ENCODE peak calls at places on chromosomes 1 and 21, in four cellular contexts. One of them, this sample, is unnamed.

GRCh38 chr21:45050786-45051489 is 23.4 kb upstream of the ADARB1 start:
- DNase-seq in ovary: no peak
- DNase-seq in cardiac muscle cell: peak; percentile 89
- DNase-seq in SJCRH30: no peak
- DNase-seq in this sample: peak; percentile 73

GRCh38 chr1:213745451-213745850 is 242.3 kb upstream of the PROX1 start:
- DNase-seq in ovary: no peak
- DNase-seq in cardiac muscle cell: no peak
- DNase-seq in SJCRH30: no peak
- DNase-seq in this sample: no peak

GRCh38 chr1:199223936-199224335 is 585.1 kb downstream of the PTPRC start:
- DNase-seq in ovary: no peak
- DNase-seq in cardiac muscle cell: no peak
- DNase-seq in SJCRH30: no peak
- DNase-seq in this sample: no peak

GRCh38 chr1:164723296-164723731 is 164.3 kb downstream of the PBX1 start:
- DNase-seq in SJCRH30: no peak
- DNase-seq in ovary: no peak
- DNase-seq in cardiac muscle cell: no peak
- DNase-seq in this sample: no peak

GRCh38 chr1:235473808-235474207 is 30.4 kb downstream of the B3GALNT2 start:
- DNase-seq in cardiac muscle cell: no peak
- DNase-seq in ovary: no peak
- DNase-seq in SJCRH30: no peak
- DNase-seq in this sample: no peak

GRCh38 chr1:10122926-10123325 is 87.4 kb upstream of the KIF1B start:
- DNase-seq in cardiac muscle cell: no peak
- DNase-seq in ovary: no peak
- DNase-seq in SJCRH30: no peak
- DNase-seq in this sample: no peak

GRCh38 chr21:25370311-25370744 is 237.0 kb downstream of the MRPL39 start:
- DNase-seq in cardiac muscle cell: peak; percentile 83
- DNase-seq in ovary: no peak
- DNase-seq in SJCRH30: peak; percentile 27
- DNase-seq in this sample: peak; percentile 25

GRCh38 chr21:36103434-36103833 is 31.4 kb upstream of the CBR3 start:
- DNase-seq in ovary: no peak
- DNase-seq in cardiac muscle cell: no peak
- DNase-seq in SJCRH30: no peak
- DNase-seq in this sample: no peak

GRCh38 chr1:198169704-198170103 is 12.9 kb downstream of the NEK7 start:
- DNase-seq in ovary: no peak
- DNase-seq in cardiac muscle cell: no peak
- DNase-seq in SJCRH30: no peak
- DNase-seq in this sample: no peak

GRCh38 chr1:147167361-147167760 is 4.9 kb downstream of the PRKAB2 start:
- DNase-seq in SJCRH30: peak; percentile 18
- DNase-seq in cardiac muscle cell: peak; percentile 92
- DNase-seq in ovary: no peak
- DNase-seq in this sample: peak; percentile 37

GRCh38 chr21:38930838-38931237 is 125.1 kb downstream of the ETS2 start:
- DNase-seq in cardiac muscle cell: peak; percentile 89
- DNase-seq in ovary: no peak
- DNase-seq in SJCRH30: no peak
- DNase-seq in this sample: no peak

GRCh38 chr1:51044199-51044598 is 57.8 kb upstream of the C1orf185 start:
- DNase-seq in ovary: no peak
- DNase-seq in cardiac muscle cell: no peak
- DNase-seq in SJCRH30: peak; percentile 20
- DNase-seq in this sample: no peak
- H3K4me1 ChIP-seq in ovary: no peaks in the 10 kb centered on the region
- H3K4me1 ChIP-seq in cardiac muscle cell: no peaks in the 10 kb centered on the region
- H3K4me1 ChIP-seq in SJCRH30: no peaks in the 10 kb centered on the region
- H3K4me1 ChIP-seq in this sample: no peaks in the 10 kb centered on the region

GRCh38 chr1:196309386-196309785 is 298.9 kb downstream of the KCNT2 start:
- DNase-seq in SJCRH30: peak; percentile 15
- DNase-seq in cardiac muscle cell: peak; percentile 66
- DNase-seq in ovary: no peak
- DNase-seq in this sample: peak; percentile 54
- H3K27ac ChIP-seq in SJCRH30: no peak overlapping the region
- H3K27ac ChIP-seq in cardiac muscle cell: no peak overlapping the region
- H3K27ac ChIP-seq in ovary: no peak overlapping the region
- H3K27ac ChIP-seq in this sample: no peak overlapping the region

DNA sequence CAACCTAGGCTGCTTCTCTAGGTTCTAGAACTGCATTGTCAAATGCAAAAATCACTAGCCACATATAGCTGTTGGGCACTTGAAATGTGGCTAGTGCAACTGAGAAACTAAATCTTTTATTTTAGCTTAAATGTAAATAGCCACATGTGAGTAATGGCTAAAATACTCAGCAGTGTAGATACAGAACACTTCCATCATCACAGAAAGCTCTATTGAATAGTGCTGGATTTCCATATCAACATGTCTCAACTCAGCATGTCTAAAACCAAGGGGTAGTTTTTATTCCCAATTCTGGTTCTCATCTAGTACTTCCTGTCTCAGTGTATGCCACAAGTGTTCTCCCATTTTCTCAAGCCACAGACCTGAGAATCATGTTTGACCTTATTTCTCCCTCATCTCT is 7.5 kb upstream of the TP53BP2 start:
- DNase-seq in ovary: no peak
- DNase-seq in SJCRH30: no peak
- DNase-seq in cardiac muscle cell: no peak
- DNase-seq in this sample: no peak
- H3K27me3 ChIP-seq in ovary: no peaks in the 10 kb centered on the region
- H3K27me3 ChIP-seq in SJCRH30: no peaks in the 10 kb centered on the region
- H3K27me3 ChIP-seq in cardiac muscle cell: no peaks in the 10 kb centered on the region
- H3K27me3 ChIP-seq in this sample: no peaks in the 10 kb centered on the region

GRCh38 chr1:39872698-39873097 is 10.6 kb downstream of the TRIT1 start:
- DNase-seq in cardiac muscle cell: peak; percentile 15
- DNase-seq in ovary: no peak
- DNase-seq in SJCRH30: no peak
- DNase-seq in this sample: no peak
- H3K4me1 ChIP-seq in cardiac muscle cell: no peaks in the 10 kb centered on the region
- H3K4me1 ChIP-seq in ovary: peaks cover 1% of the 10 kb centered on the region
- H3K4me1 ChIP-seq in SJCRH30: no peaks in the 10 kb centered on the region
- H3K4me1 ChIP-seq in this sample: peaks cover 4% of the 10 kb centered on the region

DNA sequence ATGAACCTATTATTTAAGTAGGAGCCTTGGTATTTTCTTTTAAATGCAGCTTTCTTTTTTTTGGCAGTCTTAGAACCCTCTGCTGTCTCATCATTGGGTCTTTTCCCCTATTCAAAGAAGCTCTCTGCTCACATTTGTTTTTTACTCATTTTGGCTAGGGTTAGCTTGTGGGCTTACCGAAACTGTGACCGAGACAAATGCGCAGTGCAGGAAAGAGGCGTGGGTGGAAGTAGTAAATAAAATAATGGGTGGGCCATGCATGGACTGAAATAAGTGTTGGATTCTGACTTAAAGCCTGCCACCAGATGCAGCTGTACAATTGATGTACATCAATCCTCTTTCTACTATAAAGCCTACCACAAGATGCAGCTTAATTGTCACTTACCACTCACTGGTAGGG is 14.7 kb downstream of the XPR1 start:
- DNase-seq in cardiac muscle cell: no peak
- DNase-seq in SJCRH30: no peak
- DNase-seq in ovary: no peak
- DNase-seq in this sample: peak; percentile 51
- H3K27ac ChIP-seq in cardiac muscle cell: no peak overlapping the region
- H3K27ac ChIP-seq in SJCRH30: no peak overlapping the region
- H3K27ac ChIP-seq in ovary: no peak overlapping the region
- H3K27ac ChIP-seq in this sample: no peak overlapping the region

GRCh38 chr1:154743536-154744036 is 126.5 kb downstream of the KCNN3 start:
- DNase-seq in SJCRH30: no peak
- DNase-seq in ovary: no peak
- DNase-seq in cardiac muscle cell: no peak
- DNase-seq in this sample: no peak
- H3K27me3 ChIP-seq in SJCRH30: no peaks in the 10 kb centered on the region
- H3K27me3 ChIP-seq in ovary: no peaks in the 10 kb centered on the region
- H3K27me3 ChIP-seq in cardiac muscle cell: no peaks in the 10 kb centered on the region
- H3K27me3 ChIP-seq in this sample: no peaks in the 10 kb centered on the region

DNA sequence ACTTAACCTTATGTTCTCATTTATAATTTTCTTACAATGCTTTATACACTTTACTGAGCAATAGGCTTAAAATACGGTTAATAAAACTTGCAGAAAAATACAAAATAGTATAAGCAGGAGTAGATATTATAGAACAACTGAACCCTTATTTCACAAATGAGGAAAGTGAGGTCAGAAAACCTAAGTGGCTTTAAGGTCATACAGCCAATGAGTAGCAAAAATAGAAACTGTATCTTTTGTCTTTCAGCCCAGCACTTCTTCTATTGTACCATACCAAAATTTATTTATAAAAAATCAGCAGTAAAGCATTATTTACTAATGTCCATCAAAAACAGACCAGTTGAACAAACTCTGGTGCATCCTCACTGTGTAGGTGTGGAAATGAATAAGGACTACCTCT is 11.6 kb downstream of the FBXO42 start:
- DNase-seq in cardiac muscle cell: no peak
- DNase-seq in ovary: no peak
- DNase-seq in SJCRH30: no peak
- DNase-seq in this sample: no peak
- H3K4me1 ChIP-seq in cardiac muscle cell: peaks cover 5% of the 10 kb centered on the region
- H3K4me1 ChIP-seq in ovary: no peaks in the 10 kb centered on the region
- H3K4me1 ChIP-seq in SJCRH30: no peaks in the 10 kb centered on the region
- H3K4me1 ChIP-seq in this sample: no peaks in the 10 kb centered on the region

GRCh38 chr1:51673279-51673678 is 56.4 kb downstream of the OSBPL9 start:
- DNase-seq in cardiac muscle cell: no peak
- DNase-seq in ovary: no peak
- DNase-seq in SJCRH30: no peak
- DNase-seq in this sample: no peak
- H3K27ac ChIP-seq in cardiac muscle cell: no peak overlapping the region
- H3K27ac ChIP-seq in ovary: no peak overlapping the region
- H3K27ac ChIP-seq in SJCRH30: no peak overlapping the region
- H3K27ac ChIP-seq in this sample: no peak overlapping the region

DNA sequence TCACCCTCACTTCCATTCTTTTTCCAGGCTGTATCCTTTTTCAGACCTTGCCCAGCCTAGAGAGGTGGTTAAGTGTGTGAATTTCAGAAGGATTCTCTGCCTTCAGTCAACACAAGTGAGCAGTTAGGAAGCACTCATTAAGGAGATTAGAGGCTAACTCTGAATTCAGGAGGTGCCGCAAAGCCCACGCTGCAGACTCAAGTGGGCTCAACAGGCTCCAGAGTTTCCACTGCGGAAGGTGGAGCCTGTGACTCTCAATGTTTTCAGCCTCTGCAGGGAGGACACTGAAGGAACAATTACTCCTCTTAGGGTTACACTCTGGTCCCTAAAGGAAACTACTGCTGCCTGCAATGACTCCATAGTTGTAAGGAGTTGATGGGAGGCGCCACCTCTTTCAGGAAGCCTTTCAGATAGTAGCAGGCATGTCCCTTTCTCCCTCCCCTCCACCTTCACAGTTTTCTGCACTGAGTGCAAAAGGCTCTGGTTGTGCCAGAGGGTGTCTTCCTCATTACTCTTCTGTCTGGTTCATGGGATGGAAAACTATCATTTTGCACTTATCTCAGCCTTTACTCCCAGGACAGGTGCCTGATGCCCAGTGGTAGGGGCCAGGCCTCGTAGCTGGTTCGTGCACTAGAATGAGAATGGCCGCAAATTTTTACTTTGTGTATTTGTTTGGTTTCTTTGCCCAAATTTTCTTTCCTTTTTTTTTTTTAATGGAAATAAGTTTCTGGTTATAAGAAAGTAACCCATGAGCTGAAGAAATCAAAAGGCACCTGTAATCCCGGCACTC is 55.2 kb upstream of the SELENON start:
- DNase-seq in SJCRH30: no peak
- DNase-seq in ovary: no peak
- DNase-seq in cardiac muscle cell: no peak
- DNase-seq in this sample: no peak
- H3K27me3 ChIP-seq in SJCRH30: no peaks in the 10 kb centered on the region
- H3K27me3 ChIP-seq in ovary: no peaks in the 10 kb centered on the region
- H3K27me3 ChIP-seq in cardiac muscle cell: no peaks in the 10 kb centered on the region
- H3K27me3 ChIP-seq in this sample: no peaks in the 10 kb centered on the region

DNA sequence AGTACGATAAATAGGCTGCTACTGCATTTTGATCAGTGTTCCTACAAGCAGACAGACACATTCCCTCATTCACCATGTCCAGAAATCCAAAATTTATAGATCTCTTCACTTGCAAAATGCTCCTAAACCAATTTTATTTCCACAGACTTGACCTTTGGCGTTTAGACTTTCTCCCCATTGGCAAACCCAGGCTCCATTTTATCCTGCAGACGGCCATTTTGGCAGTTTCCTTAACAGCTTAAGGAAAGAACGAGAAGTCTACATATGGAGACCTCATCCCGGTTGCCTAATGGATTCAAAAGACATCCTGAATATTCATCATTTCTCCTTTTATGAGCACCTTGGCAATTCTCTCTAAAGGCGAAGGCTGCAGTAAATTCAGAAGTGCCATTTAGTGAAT is 132.8 kb downstream of the HLX start:
- DNase-seq in SJCRH30: no peak
- DNase-seq in cardiac muscle cell: no peak
- DNase-seq in ovary: no peak
- DNase-seq in this sample: no peak
- H3K4me1 ChIP-seq in SJCRH30: no peaks in the 10 kb centered on the region
- H3K4me1 ChIP-seq in cardiac muscle cell: peaks cover 4% of the 10 kb centered on the region
- H3K4me1 ChIP-seq in ovary: no peaks in the 10 kb centered on the region
- H3K4me1 ChIP-seq in this sample: no peaks in the 10 kb centered on the region